ENCODE peak calls at places on chromosomes 1 and 21, in six cellular contexts. One of them, this sample, is unnamed. For H3K4me1, the result is how much of the 10 kb centered on the place peaks cover.

GRCh38 chr21:41480086-41480690 is 27.8 kb downstream of the TMPRSS2 start:
- DNase-seq in tibial artery: no peak
- DNase-seq in mesenchymal stem cell: no peak
- DNase-seq in neuronal stem cell: no peak
- DNase-seq in psoas muscle: no peak
- DNase-seq in GM12878: no peak
- DNase-seq in this sample: no peak

GRCh38 chr1:46399307-46399706 is 5.2 kb downstream of the FAAH start:
- DNase-seq in tibial artery: no peak
- DNase-seq in mesenchymal stem cell: no peak
- DNase-seq in neuronal stem cell: no peak
- DNase-seq in psoas muscle: no peak
- DNase-seq in GM12878: no peak
- DNase-seq in this sample: no peak

GRCh38 chr1:54849219-54850081 is 37.5 kb downstream of the DHCR24 start:
- DNase-seq in tibial artery: peak
- DNase-seq in mesenchymal stem cell: no peak
- DNase-seq in neuronal stem cell: no peak
- DNase-seq in psoas muscle: no peak
- DNase-seq in GM12878: no peak
- DNase-seq in this sample: no peak

GRCh38 chr1:99504287-99504686 is 141.6 kb upstream of the PALMD start:
- DNase-seq in tibial artery: no peak
- DNase-seq in mesenchymal stem cell: no peak
- DNase-seq in neuronal stem cell: no peak
- DNase-seq in psoas muscle: no peak
- DNase-seq in GM12878: no peak
- DNase-seq in this sample: no peak

GRCh38 chr21:32771134-32771523 is 426 bp downstream of the PAXBP1 start:
- DNase-seq in tibial artery: peak
- DNase-seq in mesenchymal stem cell: peak
- DNase-seq in neuronal stem cell: no peak
- DNase-seq in psoas muscle: peak
- DNase-seq in GM12878: no peak
- DNase-seq in this sample: peak

GRCh38 chr1:51636765-51637522 is 20.1 kb downstream of the OSBPL9 start:
- DNase-seq in tibial artery: peak
- DNase-seq in mesenchymal stem cell: peak
- DNase-seq in neuronal stem cell: no peak
- DNase-seq in psoas muscle: peak
- DNase-seq in GM12878: no peak
- DNase-seq in this sample: peak

GRCh38 chr1:11730429-11730861 is 5.5 kb upstream of the AGTRAP start:
- DNase-seq in tibial artery: no peak
- DNase-seq in mesenchymal stem cell: peak
- DNase-seq in neuronal stem cell: no peak
- DNase-seq in psoas muscle: no peak
- DNase-seq in GM12878: no peak
- DNase-seq in this sample: no peak

GRCh38 chr1:162987866-162988265 is 81.3 kb upstream of the RGS4 start:
- DNase-seq in tibial artery: no peak
- DNase-seq in mesenchymal stem cell: no peak
- DNase-seq in neuronal stem cell: no peak
- DNase-seq in psoas muscle: no peak
- DNase-seq in GM12878: no peak
- DNase-seq in this sample: no peak

GRCh38 chr1:78839704-78840277 is 166.7 kb downstream of the ADGRL4 start:
- DNase-seq in tibial artery: no peak
- DNase-seq in mesenchymal stem cell: peak
- DNase-seq in neuronal stem cell: peak
- DNase-seq in psoas muscle: no peak
- DNase-seq in GM12878: no peak
- DNase-seq in this sample: peak

GRCh38 chr1:102174259-102174863 is 177.6 kb upstream of the OLFM3 start:
- DNase-seq in tibial artery: no peak
- DNase-seq in mesenchymal stem cell: no peak
- DNase-seq in neuronal stem cell: no peak
- DNase-seq in psoas muscle: no peak
- DNase-seq in GM12878: no peak
- DNase-seq in this sample: peak

GRCh38 chr1:11842154-11843041 is 5.2 kb downstream of the NPPA start:
- DNase-seq in tibial artery: no peak
- DNase-seq in mesenchymal stem cell: no peak
- DNase-seq in neuronal stem cell: no peak
- DNase-seq in psoas muscle: no peak
- DNase-seq in GM12878: peak
- DNase-seq in this sample: peak

GRCh38 chr21:35783686-35784085 is 276.6 kb downstream of the SETD4 start:
- DNase-seq in tibial artery: no peak
- DNase-seq in mesenchymal stem cell: no peak
- DNase-seq in neuronal stem cell: no peak
- DNase-seq in psoas muscle: no peak
- DNase-seq in GM12878: no peak
- DNase-seq in this sample: no peak

GRCh38 chr1:56803561-56804156 is 15.5 kb downstream of the FYB2 start:
- DNase-seq in tibial artery: no peak
- DNase-seq in mesenchymal stem cell: peak
- DNase-seq in neuronal stem cell: peak
- DNase-seq in psoas muscle: no peak
- DNase-seq in GM12878: no peak
- DNase-seq in this sample: peak

GRCh38 chr1:33667386-33668282 is 195.2 kb downstream of the ZSCAN20 start:
- DNase-seq in tibial artery: no peak
- DNase-seq in mesenchymal stem cell: no peak
- DNase-seq in neuronal stem cell: no peak
- DNase-seq in psoas muscle: no peak
- DNase-seq in GM12878: no peak
- DNase-seq in this sample: no peak

GRCh38 chr1:110850632-110851031 is 22.3 kb upstream of the CD53 start:
- DNase-seq in tibial artery: no peak
- DNase-seq in mesenchymal stem cell: no peak
- DNase-seq in neuronal stem cell: no peak
- DNase-seq in psoas muscle: no peak
- DNase-seq in GM12878: no peak
- DNase-seq in this sample: no peak

GRCh38 chr1:35605882-35606182 is 32.7 kb downstream of the TFAP2E start:
- DNase-seq in tibial artery: no peak
- DNase-seq in mesenchymal stem cell: peak
- DNase-seq in neuronal stem cell: no peak
- DNase-seq in psoas muscle: no peak
- DNase-seq in GM12878: no peak
- DNase-seq in this sample: no peak

GRCh38 chr1:33454646-33455282 is 17.7 kb upstream of the ZSCAN20 start:
- DNase-seq in tibial artery: no peak
- DNase-seq in mesenchymal stem cell: peak
- DNase-seq in neuronal stem cell: no peak
- DNase-seq in psoas muscle: no peak
- DNase-seq in GM12878: no peak
- DNase-seq in this sample: peak

GRCh38 chr1:208216062-208216461 is 28.1 kb downstream of the PLXNA2 start:
- DNase-seq in tibial artery: no peak
- DNase-seq in mesenchymal stem cell: peak
- DNase-seq in neuronal stem cell: no peak
- DNase-seq in psoas muscle: no peak
- DNase-seq in GM12878: no peak
- DNase-seq in this sample: no peak

GRCh38 chr1:39160703-39161102 is 43.8 kb upstream of the MACF1 start:
- DNase-seq in tibial artery: no peak
- DNase-seq in mesenchymal stem cell: no peak
- DNase-seq in neuronal stem cell: no peak
- DNase-seq in psoas muscle: no peak
- DNase-seq in GM12878: no peak
- DNase-seq in this sample: no peak
- H3K4me1 ChIP-seq in tibial artery: under half
- H3K4me1 ChIP-seq in mesenchymal stem cell: under half
- H3K4me1 ChIP-seq in neuronal stem cell: under half
- H3K4me1 ChIP-seq in psoas muscle: under half
- H3K4me1 ChIP-seq in GM12878: under half
- H3K4me1 ChIP-seq in this sample: under half

DNA sequence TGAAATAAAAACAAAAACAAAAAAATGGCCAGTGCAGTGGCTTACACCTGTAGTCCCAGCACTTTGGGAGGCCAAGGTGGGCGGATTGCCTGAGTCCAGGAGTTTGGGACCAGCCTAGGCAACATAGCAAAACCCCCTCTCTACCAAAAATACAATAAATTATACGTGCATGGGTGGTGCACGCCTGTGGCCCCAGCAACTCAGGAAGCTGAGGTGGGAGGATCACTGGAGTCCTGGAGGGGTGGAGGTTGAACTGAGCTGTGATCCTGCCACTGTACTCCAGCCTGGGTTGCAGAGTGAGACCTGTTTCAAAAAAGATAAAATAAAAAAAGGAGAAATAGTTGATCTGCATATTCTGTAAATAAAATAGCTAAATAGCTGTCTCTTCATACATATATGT is 41.2 kb downstream of the HS2ST1 start:
- DNase-seq in tibial artery: no peak
- DNase-seq in mesenchymal stem cell: no peak
- DNase-seq in neuronal stem cell: no peak
- DNase-seq in psoas muscle: no peak
- DNase-seq in GM12878: no peak
- DNase-seq in this sample: no peak
- H3K4me1 ChIP-seq in tibial artery: under half
- H3K4me1 ChIP-seq in mesenchymal stem cell: under half
- H3K4me1 ChIP-seq in neuronal stem cell: under half
- H3K4me1 ChIP-seq in psoas muscle: under half
- H3K4me1 ChIP-seq in GM12878: under half
- H3K4me1 ChIP-seq in this sample: under half

DNA sequence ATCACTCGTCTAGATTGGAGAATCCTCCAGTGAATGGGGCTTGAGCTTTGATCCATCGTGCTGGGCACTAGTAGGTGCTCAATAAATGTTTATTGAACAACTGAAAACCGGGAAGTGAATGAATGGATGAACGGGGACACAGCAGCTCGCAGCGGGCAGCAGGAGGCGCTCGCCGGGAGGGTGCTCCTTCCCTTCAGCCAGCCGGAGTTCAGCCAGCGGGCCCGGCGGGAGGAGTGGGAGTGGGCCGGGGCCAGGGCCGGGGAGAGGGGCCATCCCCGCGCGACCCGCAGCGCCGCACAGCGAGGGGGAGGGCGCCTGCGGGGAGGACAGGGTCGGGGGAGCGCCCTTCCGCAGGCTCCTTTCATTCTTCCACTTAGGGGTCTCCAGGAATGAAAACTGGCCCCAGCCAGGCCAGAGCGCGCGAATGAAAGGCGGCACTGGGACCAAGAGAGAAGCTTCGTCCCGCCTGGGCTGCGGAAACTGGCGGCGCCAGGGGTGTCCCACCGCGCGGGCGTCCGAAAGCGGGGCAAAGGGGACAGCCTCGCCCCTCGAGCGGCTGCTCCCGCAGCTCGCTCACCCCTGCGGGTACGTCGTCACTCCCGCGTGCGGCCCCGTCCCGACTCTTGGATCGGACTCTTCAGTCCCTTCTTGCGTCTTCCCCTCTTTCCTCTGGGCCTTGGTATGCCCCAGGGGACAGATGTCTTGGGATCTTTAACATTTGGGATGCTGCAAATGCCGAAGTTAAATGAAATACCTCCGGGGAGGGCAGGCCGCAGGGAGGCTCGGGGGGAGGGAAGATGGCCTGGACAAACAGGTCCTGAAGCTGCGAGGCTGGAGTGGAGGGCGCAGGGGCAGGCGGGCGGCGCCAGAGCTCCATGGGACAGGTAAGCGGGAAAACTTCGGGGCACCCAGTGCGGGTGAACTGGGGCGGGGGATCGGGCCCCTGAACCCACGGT is 3.6 kb upstream of the INAVA start:
- DNase-seq in tibial artery: no peak
- DNase-seq in mesenchymal stem cell: peak
- DNase-seq in neuronal stem cell: peak
- DNase-seq in psoas muscle: no peak
- DNase-seq in GM12878: no peak
- DNase-seq in this sample: peak
- H3K4me1 ChIP-seq in tibial artery: under half
- H3K4me1 ChIP-seq in mesenchymal stem cell: half or more
- H3K4me1 ChIP-seq in neuronal stem cell: under half
- H3K4me1 ChIP-seq in psoas muscle: under half
- H3K4me1 ChIP-seq in GM12878: half or more
- H3K4me1 ChIP-seq in this sample: under half

DNA sequence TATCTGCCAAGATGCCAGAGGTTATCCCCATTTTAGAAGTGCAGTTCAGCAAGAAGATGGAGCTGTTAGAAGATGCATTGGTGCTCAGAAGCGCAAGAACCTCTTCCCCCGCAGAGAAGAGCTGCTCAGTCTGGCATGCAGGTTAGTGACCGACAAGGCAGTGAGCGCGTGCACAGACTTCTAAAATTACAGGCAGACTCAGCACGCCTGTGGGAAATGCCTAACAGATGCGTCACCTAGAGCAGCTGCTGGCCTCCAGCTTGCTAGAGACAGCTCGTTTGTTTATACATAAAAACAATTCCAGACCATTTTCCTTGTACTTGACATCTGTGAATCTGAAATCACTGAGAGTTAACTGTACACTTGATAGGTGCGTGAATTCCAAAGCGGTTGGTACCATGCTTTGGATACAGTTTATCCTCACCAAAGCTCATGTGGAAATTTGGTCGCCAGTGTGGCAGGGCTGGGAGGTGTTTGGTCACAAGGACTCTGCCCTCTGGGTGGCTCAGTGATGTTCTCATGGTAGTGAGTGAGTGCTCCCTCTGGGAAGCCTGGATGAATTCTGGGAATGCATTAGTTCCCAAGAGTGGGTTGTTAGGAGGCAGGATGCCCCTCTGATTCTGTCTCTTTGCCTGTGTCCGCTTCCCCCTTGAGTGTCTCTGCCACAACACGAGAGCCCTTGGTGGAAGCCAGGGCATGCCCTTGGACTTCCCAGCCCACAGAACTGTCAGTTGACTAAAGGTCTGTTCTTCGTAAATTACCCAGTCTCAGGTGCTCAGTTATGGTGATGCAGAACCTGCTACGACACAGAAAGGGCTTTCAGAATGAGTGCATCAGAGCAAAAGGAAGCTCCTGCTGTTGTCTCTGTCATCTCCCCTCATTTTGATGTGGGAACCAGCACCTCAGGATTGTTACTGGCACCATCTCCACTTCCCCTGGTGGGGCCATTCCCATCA is 24.4 kb downstream of the SNAP47 start:
- DNase-seq in tibial artery: no peak
- DNase-seq in mesenchymal stem cell: peak
- DNase-seq in neuronal stem cell: no peak
- DNase-seq in psoas muscle: peak
- DNase-seq in GM12878: no peak
- DNase-seq in this sample: peak
- H3K4me1 ChIP-seq in tibial artery: under half
- H3K4me1 ChIP-seq in mesenchymal stem cell: under half
- H3K4me1 ChIP-seq in neuronal stem cell: under half
- H3K4me1 ChIP-seq in psoas muscle: half or more
- H3K4me1 ChIP-seq in GM12878: under half
- H3K4me1 ChIP-seq in this sample: under half

GRCh38 chr1:23694371-23694770 is 2.8 kb downstream of the RPL11 start:
- DNase-seq in tibial artery: no peak
- DNase-seq in mesenchymal stem cell: no peak
- DNase-seq in neuronal stem cell: no peak
- DNase-seq in psoas muscle: no peak
- DNase-seq in GM12878: no peak
- DNase-seq in this sample: no peak
- H3K4me1 ChIP-seq in tibial artery: under half
- H3K4me1 ChIP-seq in mesenchymal stem cell: under half
- H3K4me1 ChIP-seq in neuronal stem cell: under half
- H3K4me1 ChIP-seq in psoas muscle: half or more
- H3K4me1 ChIP-seq in GM12878: under half
- H3K4me1 ChIP-seq in this sample: under half

DNA sequence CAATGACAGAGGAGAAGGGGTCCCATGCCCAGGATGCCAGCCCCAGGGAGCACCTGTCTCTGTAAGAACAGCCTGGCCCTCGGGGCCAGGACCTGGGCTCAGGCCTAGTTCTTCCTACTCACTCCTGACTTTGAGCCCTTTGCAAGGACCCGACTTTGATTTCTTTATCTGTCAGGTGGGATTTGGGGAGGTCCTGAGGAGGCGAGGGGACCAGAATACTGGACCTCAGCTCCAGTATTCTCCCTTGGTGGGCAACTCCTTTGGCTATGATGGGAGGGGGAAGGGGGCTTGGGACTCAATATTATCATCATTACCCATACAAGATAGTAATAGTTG is 18.1 kb downstream of the KCNQ4 start:
- DNase-seq in tibial artery: no peak
- DNase-seq in mesenchymal stem cell: no peak
- DNase-seq in neuronal stem cell: no peak
- DNase-seq in psoas muscle: no peak
- DNase-seq in GM12878: no peak
- DNase-seq in this sample: no peak
- H3K4me1 ChIP-seq in tibial artery: under half
- H3K4me1 ChIP-seq in mesenchymal stem cell: under half
- H3K4me1 ChIP-seq in neuronal stem cell: under half
- H3K4me1 ChIP-seq in psoas muscle: half or more
- H3K4me1 ChIP-seq in GM12878: under half
- H3K4me1 ChIP-seq in this sample: under half